ENCODE peak calls at places on chromosome 14, in eight cellular contexts. F, V, L, N, A, R, D and T are unnamed samples. For H3K36me3, the result is how much of the 10 kb centered on the place peaks cover.

GRCh38 chr14:85252011-85252410 is 277.9 kb upstream of the FLRT2 start:
- DNase-seq in V (no peak), L (no peak), A (peak), R (no peak), F (no peak), D (peak), N (no peak), T (no peak)

GRCh38 chr14:104383931-104384775 is 195.4 kb upstream of the C14orf180 start:
- DNase-seq in F (no peak), D (no peak), R (no peak), N (no peak), L (no peak), A (no peak), V (peak), T (no peak)

GRCh38 chr14:51939211-51939705 is 50.1 kb upstream of the RTRAF start:
- DNase-seq in F (no peak), V (no peak), L (no peak), A (no peak), R (no peak), D (peak), N (no peak), T (no peak)

GRCh38 chr14:104287301-104288009 is 149.1 kb downstream of the KIF26A start:
- DNase-seq in V (no peak), D (no peak), L (peak), A (no peak), N (no peak), F (no peak), R (no peak), T (no peak)

GRCh38 chr14:30114051-30114450 is 186.4 kb upstream of the PRKD1 start:
- DNase-seq in L (no peak), D (no peak), R (no peak), A (no peak), N (no peak), V (no peak), F (no peak), T (no peak)

GRCh38 chr14:69002069-69002468 is 23.0 kb upstream of the ACTN1 start:
- DNase-seq in F (peak), L (peak), R (no peak), A (no peak), V (peak), D (no peak), N (no peak), T (no peak)

GRCh38 chr14:21924479-21924878 is 250.9 kb upstream of the OR4E1 start:
- DNase-seq in F (peak), R (peak), L (no peak), V (peak), A (peak), D (no peak), N (no peak), T (peak)

GRCh38 chr14:20630340-20631022 is 11.0 kb downstream of the OR6S1 start:
- DNase-seq in F (peak), N (no peak), D (peak), R (peak), L (no peak), V (peak), A (peak), T (no peak)

GRCh38 chr14:89351364-89351957 is 65.6 kb downstream of the FOXN3 start:
- DNase-seq in F (peak), A (peak), R (no peak), N (no peak), D (peak), V (peak), L (no peak), T (no peak)

GRCh38 chr14:36553650-36554260 is 28.7 kb downstream of the NKX2-8 start:
- DNase-seq in D (peak), F (peak), A (peak), R (no peak), L (no peak), N (peak), V (peak), T (peak)

GRCh38 chr14:105864651-105865265 is 338.4 kb downstream of the TMEM121 start:
- DNase-seq in L (peak), F (no peak), V (no peak), A (no peak), R (no peak), D (no peak), N (no peak), T (no peak)

GRCh38 chr14:67514203-67514607 is 18.9 kb upstream of the PLEKHH1 start:
- DNase-seq in D (no peak), A (no peak), V (no peak), N (peak), R (no peak), F (peak), L (peak), T (no peak)

GRCh38 chr14:56271988-56272387 is 153.8 kb downstream of the PELI2 start:
- DNase-seq in A (peak), F (no peak), N (no peak), V (no peak), R (no peak), L (no peak), D (no peak), T (no peak)

GRCh38 chr14:64891839-64892375 is 12.2 kb upstream of the SPTB start:
- DNase-seq in R (peak), A (peak), D (peak), N (peak), L (no peak), V (peak), F (peak), T (no peak)

GRCh38 chr14:70726651-70727375 is 82.5 kb downstream of the MAP3K9 start:
- DNase-seq in D (no peak), A (no peak), N (no peak), L (no peak), R (no peak), V (no peak), F (no peak), T (no peak)

GRCh38 chr14:47959753-47960152 is 284.3 kb upstream of the MDGA2 start:
- DNase-seq in V (no peak), A (peak), N (no peak), F (no peak), R (no peak), D (no peak), L (no peak), T (no peak)

GRCh38 chr14:23068792-23069412 is 11.6 kb upstream of the CDH24 start:
- DNase-seq in R (peak), A (peak), D (peak), V (peak), N (peak), L (peak), F (peak), T (peak)

GRCh38 chr14:98931126-98931525 is 340.9 kb downstream of the BCL11B start:
- DNase-seq in L (no peak), V (no peak), D (no peak), A (no peak), N (no peak), F (no peak), R (no peak), T (no peak)

GRCh38 chr14:70585221-70585620 is 15.2 kb downstream of the MED6 start:
- DNase-seq in R (no peak), N (no peak), D (no peak), A (no peak), F (peak), V (peak), L (no peak), T (no peak)

GRCh38 chr14:63436286-63437098 is 106.7 kb downstream of the PPP2R5E start:
- DNase-seq in V (no peak), L (no peak), N (no peak), D (no peak), F (no peak), R (no peak), A (no peak), T (no peak)

GRCh38 chr14:23193432-23193831 is 10.0 kb upstream of the SLC7A8 start:
- DNase-seq in R (no peak), V (no peak), F (no peak), N (no peak), A (no peak), D (no peak), L (no peak), T (no peak)

GRCh38 chr14:24315807-24316596 is 4.7 kb downstream of the LTB4R start:
- DNase-seq in V (peak), A (peak), R (no peak), F (peak), N (no peak), L (peak), D (no peak), T (no peak)
- H3K27ac ChIP-seq in V (no peak), A (no peak), R (no peak), F (no peak), N (no peak), L (no peak), D (no peak), T (no peak)

DNA sequence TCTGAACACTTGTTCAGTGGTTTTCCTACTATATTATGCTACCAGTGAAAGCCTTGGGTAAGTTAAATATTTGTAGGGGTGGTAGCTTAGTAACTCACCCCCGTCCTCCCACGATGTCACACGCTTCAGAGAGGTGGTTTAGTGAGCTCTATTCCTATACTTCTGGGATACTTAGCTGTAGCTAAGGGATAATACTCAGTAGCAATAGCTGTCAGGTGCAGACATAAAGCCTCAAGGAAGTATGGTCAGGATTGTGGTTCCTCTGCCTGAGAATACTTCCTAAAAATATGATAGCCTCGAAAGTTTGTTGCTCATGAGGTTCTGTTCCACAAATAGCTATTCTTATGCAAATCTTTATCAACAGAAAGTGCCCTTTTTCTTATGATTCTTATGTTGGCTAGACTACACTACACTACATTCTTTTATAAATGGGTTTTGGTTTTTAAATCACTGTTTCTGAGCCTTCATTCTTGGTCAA is 11.9 kb downstream of the DLST start:
- DNase-seq in F (no peak), R (no peak), L (no peak), A (no peak), V (no peak), N (no peak), D (no peak), T (no peak)
- H3K36me3 ChIP-seq in F (half or more), R (half or more), L (under half), A (half or more), V (under half), N (half or more), D (under half), T (half or more)

DNA sequence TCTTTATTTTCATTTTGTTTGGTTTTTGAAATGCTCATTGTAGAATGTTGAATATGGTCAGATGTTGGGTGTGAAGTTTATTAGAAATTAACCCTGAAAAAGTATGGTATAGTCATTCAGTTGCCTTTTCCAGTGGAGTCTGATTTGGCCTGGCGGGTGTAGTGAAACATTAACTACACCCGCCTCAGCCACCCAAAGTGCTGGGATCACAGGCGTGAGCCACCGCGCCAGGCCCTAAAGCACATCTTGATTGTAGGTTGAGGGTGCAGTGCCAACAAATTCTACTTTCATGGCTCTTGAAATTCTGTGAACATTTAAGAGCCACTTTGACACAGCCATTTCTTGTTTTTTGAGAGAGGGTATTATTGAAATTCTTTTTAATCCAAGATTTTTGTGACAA is 624.9 kb downstream of the DIO2 start:
- DNase-seq in A (no peak), R (no peak), L (no peak), V (no peak), N (no peak), F (no peak), D (no peak), T (no peak)
- H3K27ac ChIP-seq in A (no peak), R (no peak), L (no peak), V (no peak), N (no peak), F (no peak), D (no peak), T (no peak)

GRCh38 chr14:102726191-102726949 is 50.9 kb upstream of the TRAF3 start:
- DNase-seq in D (no peak), F (no peak), A (no peak), V (no peak), R (no peak), L (no peak), N (no peak), T (no peak)
- H3K36me3 ChIP-seq in D (under half), F (under half), A (under half), V (under half), R (under half), L (under half), N (under half), T (under half)

GRCh38 chr14:100027771-100028490 is 37.3 kb upstream of the EVL start:
- DNase-seq in R (no peak), L (no peak), A (no peak), F (no peak), N (no peak), V (no peak), D (no peak), T (no peak)
- H3K27ac ChIP-seq in R (no peak), L (no peak), A (no peak), F (no peak), N (no peak), V (no peak), D (no peak), T (no peak)

GRCh38 chr14:103199141-103199540 is 75.9 kb downstream of the TNFAIP2 start:
- DNase-seq in V (no peak), A (no peak), F (no peak), R (no peak), D (peak), N (peak), L (no peak), T (no peak)

GRCh38 chr14:103196716-103197115 is 73.5 kb downstream of the TNFAIP2 start:
- DNase-seq in A (no peak), R (no peak), V (no peak), L (no peak), F (no peak), N (no peak), D (no peak), T (no peak)

GRCh38 chr14:103194256-103195045 is 71.2 kb downstream of the TNFAIP2 start:
- DNase-seq in D (peak), R (no peak), N (peak), L (no peak), F (no peak), A (no peak), V (no peak), T (no peak)

GRCh38 chr14:103198429-103199140 is 75.3 kb downstream of the TNFAIP2 start:
- DNase-seq in F (no peak), R (no peak), A (no peak), D (peak), N (peak), V (no peak), L (no peak), T (no peak)

GRCh38 chr14:103195828-103196615 is 72.8 kb downstream of the TNFAIP2 start:
- DNase-seq in R (no peak), L (no peak), A (no peak), N (no peak), F (no peak), D (no peak), V (no peak), T (no peak)
- H3K36me3 ChIP-seq in R (under half), L (under half), A (under half), N (under half), F (under half), D (under half), V (under half), T (under half)